ENCODE peak calls at places on chromosome 17, in nine cellular contexts. One of them, this sample, is unnamed.

GRCh38 chr17:21194688-21195087 is 19.3 kb downstream of the TMEM11 start:
- DNase-seq in ovary: peak
- DNase-seq in adrenal gland: no peak
- DNase-seq in IMR-90: peak
- DNase-seq in right lobe of liver: no peak
- DNase-seq in breast epithelium: no peak
- DNase-seq in A549: no peak
- DNase-seq in heart left ventricle: peak
- DNase-seq in transverse colon: no peak
- DNase-seq in this sample: no peak

GRCh38 chr17:77889135-77889505 is 69.4 kb upstream of the TNRC6C start:
- DNase-seq in ovary: no peak
- DNase-seq in adrenal gland: no peak
- DNase-seq in IMR-90: no peak
- DNase-seq in right lobe of liver: no peak
- DNase-seq in breast epithelium: no peak
- DNase-seq in A549: no peak
- DNase-seq in heart left ventricle: no peak
- DNase-seq in transverse colon: no peak
- DNase-seq in this sample: no peak

GRCh38 chr17:41421116-41421515 is 3.3 kb downstream of the KRT37 start:
- DNase-seq in ovary: no peak
- DNase-seq in adrenal gland: no peak
- DNase-seq in IMR-90: peak
- DNase-seq in right lobe of liver: no peak
- DNase-seq in breast epithelium: no peak
- DNase-seq in A549: no peak
- DNase-seq in heart left ventricle: no peak
- DNase-seq in transverse colon: no peak
- DNase-seq in this sample: no peak

GRCh38 chr17:10610821-10611323 is 46.2 kb downstream of the MYH3 start:
- DNase-seq in ovary: no peak
- DNase-seq in adrenal gland: no peak
- DNase-seq in IMR-90: no peak
- DNase-seq in right lobe of liver: no peak
- DNase-seq in breast epithelium: no peak
- DNase-seq in A549: no peak
- DNase-seq in heart left ventricle: no peak
- DNase-seq in transverse colon: no peak
- DNase-seq in this sample: no peak

GRCh38 chr17:44065668-44066203 is 735 bp downstream of the LSM12 start:
- DNase-seq in ovary: no peak
- DNase-seq in adrenal gland: no peak
- DNase-seq in IMR-90: no peak
- DNase-seq in right lobe of liver: no peak
- DNase-seq in breast epithelium: no peak
- DNase-seq in A549: no peak
- DNase-seq in heart left ventricle: no peak
- DNase-seq in transverse colon: no peak
- DNase-seq in this sample: no peak

GRCh38 chr17:29237476-29238132 is 9.1 kb upstream of the CRYBA1 start:
- DNase-seq in ovary: no peak
- DNase-seq in adrenal gland: peak
- DNase-seq in IMR-90: peak
- DNase-seq in right lobe of liver: no peak
- DNase-seq in breast epithelium: no peak
- DNase-seq in A549: no peak
- DNase-seq in heart left ventricle: no peak
- DNase-seq in transverse colon: no peak
- DNase-seq in this sample: no peak

GRCh38 chr17:65594585-65594940 is 33.1 kb upstream of the AXIN2 start:
- DNase-seq in ovary: peak
- DNase-seq in adrenal gland: no peak
- DNase-seq in IMR-90: peak
- DNase-seq in right lobe of liver: no peak
- DNase-seq in breast epithelium: no peak
- DNase-seq in A549: no peak
- DNase-seq in heart left ventricle: no peak
- DNase-seq in transverse colon: no peak
- DNase-seq in this sample: no peak

GRCh38 chr17:77901476-77901875 is 57.0 kb upstream of the TNRC6C start:
- DNase-seq in ovary: no peak
- DNase-seq in adrenal gland: no peak
- DNase-seq in IMR-90: no peak
- DNase-seq in right lobe of liver: no peak
- DNase-seq in breast epithelium: no peak
- DNase-seq in A549: no peak
- DNase-seq in heart left ventricle: no peak
- DNase-seq in transverse colon: no peak
- DNase-seq in this sample: no peak

GRCh38 chr17:79332011-79332410 is 257.4 kb downstream of the ENGASE start:
- DNase-seq in ovary: no peak
- DNase-seq in adrenal gland: no peak
- DNase-seq in IMR-90: no peak
- DNase-seq in right lobe of liver: no peak
- DNase-seq in breast epithelium: no peak
- DNase-seq in A549: no peak
- DNase-seq in heart left ventricle: no peak
- DNase-seq in transverse colon: no peak
- DNase-seq in this sample: no peak

GRCh38 chr17:58316260-58316960 is 12.2 kb downstream of the TSPOAP1 start:
- DNase-seq in ovary: no peak
- DNase-seq in adrenal gland: no peak
- DNase-seq in IMR-90: no peak
- DNase-seq in right lobe of liver: no peak
- DNase-seq in breast epithelium: peak
- DNase-seq in A549: no peak
- DNase-seq in heart left ventricle: peak
- DNase-seq in transverse colon: no peak
- DNase-seq in this sample: no peak

GRCh38 chr17:62109378-62109902 is 44.4 kb upstream of the MED13 start:
- DNase-seq in ovary: no peak
- DNase-seq in adrenal gland: peak
- DNase-seq in IMR-90: peak
- DNase-seq in right lobe of liver: peak
- DNase-seq in breast epithelium: no peak
- DNase-seq in A549: peak
- DNase-seq in heart left ventricle: no peak
- DNase-seq in transverse colon: peak
- DNase-seq in this sample: peak

GRCh38 chr17:77492446-77493237 is 351.9 kb downstream of the SEC14L1 start:
- DNase-seq in ovary: no peak
- DNase-seq in adrenal gland: peak
- DNase-seq in IMR-90: no peak
- DNase-seq in right lobe of liver: no peak
- DNase-seq in breast epithelium: no peak
- DNase-seq in A549: no peak
- DNase-seq in heart left ventricle: no peak
- DNase-seq in transverse colon: peak
- DNase-seq in this sample: peak

GRCh38 chr17:37220609-37220953 is 155.2 kb upstream of the C17orf78 start:
- DNase-seq in ovary: no peak
- DNase-seq in adrenal gland: no peak
- DNase-seq in IMR-90: peak
- DNase-seq in right lobe of liver: no peak
- DNase-seq in breast epithelium: no peak
- DNase-seq in A549: no peak
- DNase-seq in heart left ventricle: no peak
- DNase-seq in transverse colon: peak
- DNase-seq in this sample: no peak

DNA sequence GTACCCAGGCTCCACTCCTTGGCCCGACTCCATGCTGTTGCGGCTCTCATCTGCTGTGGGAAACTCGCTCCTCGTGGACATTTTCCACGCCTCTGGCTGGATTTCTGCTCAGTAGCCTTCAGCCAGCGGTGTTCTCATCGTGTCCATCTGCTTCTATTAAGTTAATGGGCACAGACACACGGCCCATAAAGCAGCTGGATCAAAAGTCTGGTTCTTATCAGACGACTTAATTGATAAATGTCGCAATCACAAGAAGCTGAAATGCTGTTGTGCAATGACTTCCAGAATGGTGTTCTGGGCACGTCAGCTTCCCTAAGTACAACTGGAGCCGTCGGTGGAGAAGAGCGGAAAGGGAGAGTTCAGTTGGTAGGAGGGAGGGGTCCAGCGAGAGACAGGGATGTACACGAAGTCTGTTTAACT is 211.7 kb upstream of the CHMP6 start:
- DNase-seq in ovary: no peak
- DNase-seq in adrenal gland: peak
- DNase-seq in IMR-90: peak
- DNase-seq in right lobe of liver: no peak
- DNase-seq in breast epithelium: peak
- DNase-seq in A549: no peak
- DNase-seq in heart left ventricle: no peak
- DNase-seq in transverse colon: no peak
- DNase-seq in this sample: peak
- H3K4me3 ChIP-seq in ovary: no peak
- H3K4me3 ChIP-seq in adrenal gland: no peak
- H3K4me3 ChIP-seq in IMR-90: no peak
- H3K4me3 ChIP-seq in right lobe of liver: no peak
- H3K4me3 ChIP-seq in breast epithelium: no peak
- H3K4me3 ChIP-seq in A549: no peak
- H3K4me3 ChIP-seq in heart left ventricle: no peak
- H3K4me3 ChIP-seq in transverse colon: no peak
- H3K4me3 ChIP-seq in this sample: no peak

DNA sequence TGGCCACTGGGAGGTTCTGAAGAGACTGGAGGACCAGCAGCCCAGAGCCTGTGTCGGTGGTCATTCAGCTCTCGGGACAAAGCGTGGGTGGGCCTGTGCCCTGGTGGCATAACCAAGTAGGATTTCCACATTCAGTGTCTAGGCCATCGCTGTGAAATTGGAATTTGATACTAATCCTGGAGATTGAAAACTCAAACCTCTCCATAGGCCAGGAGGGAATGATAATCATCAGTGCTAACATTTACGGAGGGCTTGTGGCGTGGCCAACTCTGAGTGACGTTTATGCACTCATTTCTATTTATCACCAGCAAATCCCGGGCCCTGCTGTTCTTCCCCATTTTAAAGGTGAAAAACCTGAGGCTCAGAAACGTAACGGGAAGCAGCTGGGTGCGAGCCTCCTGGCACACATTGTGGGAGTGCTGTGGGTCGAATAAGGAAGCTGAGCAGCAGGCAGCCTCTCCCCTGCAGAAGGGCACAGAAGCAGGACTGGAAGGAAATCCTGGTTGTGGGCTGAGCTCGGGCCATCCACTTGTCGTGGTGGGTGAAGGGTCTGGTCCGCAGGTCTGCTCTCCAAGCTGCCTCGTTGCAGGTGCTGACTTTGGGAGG is 33.1 kb downstream of the RAI1 start:
- DNase-seq in ovary: no peak
- DNase-seq in adrenal gland: no peak
- DNase-seq in IMR-90: no peak
- DNase-seq in right lobe of liver: no peak
- DNase-seq in breast epithelium: no peak
- DNase-seq in A549: no peak
- DNase-seq in heart left ventricle: no peak
- DNase-seq in transverse colon: no peak
- DNase-seq in this sample: no peak
- TF ChIP-seq POLR2A in ovary: no peak
- TF ChIP-seq POLR2A in adrenal gland: no peak
- TF ChIP-seq POLR2A in IMR-90: no peak
- TF ChIP-seq POLR2A in right lobe of liver: no peak
- TF ChIP-seq POLR2A in breast epithelium: no peak
- TF ChIP-seq POLR2A in A549: no peak
- TF ChIP-seq POLR2A in heart left ventricle: no peak
- TF ChIP-seq POLR2A in transverse colon: no peak
- TF ChIP-seq POLR2A in this sample: no peak

GRCh38 chr17:63475491-63476412 is 1.1 kb upstream of the ACE start:
- DNase-seq in ovary: no peak
- DNase-seq in adrenal gland: no peak
- DNase-seq in IMR-90: peak
- DNase-seq in right lobe of liver: no peak
- DNase-seq in breast epithelium: no peak
- DNase-seq in A549: no peak
- DNase-seq in heart left ventricle: no peak
- DNase-seq in transverse colon: no peak
- DNase-seq in this sample: no peak
- H3K4me3 ChIP-seq in ovary: no peak
- H3K4me3 ChIP-seq in adrenal gland: no peak
- H3K4me3 ChIP-seq in IMR-90: no peak
- H3K4me3 ChIP-seq in right lobe of liver: no peak
- H3K4me3 ChIP-seq in breast epithelium: no peak
- H3K4me3 ChIP-seq in A549: no peak
- H3K4me3 ChIP-seq in heart left ventricle: peak
- H3K4me3 ChIP-seq in transverse colon: peak
- H3K4me3 ChIP-seq in this sample: no peak

GRCh38 chr17:8041980-8042379 is 3.1 kb downstream of the ALOX15B start:
- DNase-seq in ovary: no peak
- DNase-seq in adrenal gland: peak
- DNase-seq in IMR-90: no peak
- DNase-seq in right lobe of liver: no peak
- DNase-seq in breast epithelium: no peak
- DNase-seq in A549: no peak
- DNase-seq in heart left ventricle: no peak
- DNase-seq in transverse colon: no peak
- DNase-seq in this sample: peak

GRCh38 chr17:8044819-8045810 is 6.3 kb downstream of the ALOX15B start:
- DNase-seq in ovary: no peak
- DNase-seq in adrenal gland: peak
- DNase-seq in IMR-90: no peak
- DNase-seq in right lobe of liver: no peak
- DNase-seq in breast epithelium: no peak
- DNase-seq in A549: no peak
- DNase-seq in heart left ventricle: no peak
- DNase-seq in transverse colon: no peak
- DNase-seq in this sample: no peak

GRCh38 chr17:8038954-8039610 is at the start of gene ALOX15B:
- DNase-seq in ovary: no peak
- DNase-seq in adrenal gland: peak
- DNase-seq in IMR-90: no peak
- DNase-seq in right lobe of liver: no peak
- DNase-seq in breast epithelium: peak
- DNase-seq in A549: no peak
- DNase-seq in heart left ventricle: no peak
- DNase-seq in transverse colon: peak
- DNase-seq in this sample: no peak

GRCh38 chr17:8039611-8040168 is 831 bp downstream of the ALOX15B start:
- DNase-seq in ovary: no peak
- DNase-seq in adrenal gland: peak
- DNase-seq in IMR-90: no peak
- DNase-seq in right lobe of liver: no peak
- DNase-seq in breast epithelium: no peak
- DNase-seq in A549: no peak
- DNase-seq in heart left ventricle: no peak
- DNase-seq in transverse colon: no peak
- DNase-seq in this sample: peak

DNA sequence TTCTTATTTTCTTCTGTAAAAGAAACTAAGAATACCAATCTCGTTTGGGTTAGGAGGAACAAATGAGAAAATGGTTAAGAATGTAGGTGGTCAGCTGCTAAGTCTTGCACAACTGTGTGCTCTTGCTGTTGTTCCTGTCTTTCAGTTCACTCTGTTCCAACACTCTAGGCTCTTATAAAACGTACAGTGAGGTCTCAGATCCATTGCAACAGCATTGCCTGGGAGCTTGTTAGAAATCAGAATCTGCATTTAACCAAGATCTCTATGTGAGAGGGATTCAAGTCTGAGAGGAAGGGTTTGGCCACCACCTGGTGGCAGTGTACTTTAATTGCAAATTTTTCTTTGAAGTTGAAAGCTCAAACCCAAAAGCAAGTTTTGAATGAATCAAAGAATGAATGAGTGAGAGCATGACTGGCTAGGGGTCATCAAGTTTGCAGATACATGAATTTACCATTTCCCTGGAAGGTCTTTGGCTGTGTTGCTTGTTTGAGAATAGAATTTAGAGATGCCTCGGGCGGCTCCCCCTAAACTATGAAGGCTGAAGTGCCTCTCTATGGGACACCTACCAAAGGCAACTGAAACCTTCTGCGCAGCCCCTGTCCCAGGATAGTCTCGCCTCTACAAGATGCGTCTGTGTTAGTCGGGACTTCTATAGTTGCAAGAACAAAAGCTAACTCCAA is 2.5 kb downstream of the ALOX15B start:
- DNase-seq in ovary: no peak
- DNase-seq in adrenal gland: peak
- DNase-seq in IMR-90: peak
- DNase-seq in right lobe of liver: no peak
- DNase-seq in breast epithelium: no peak
- DNase-seq in A549: peak
- DNase-seq in heart left ventricle: no peak
- DNase-seq in transverse colon: peak
- DNase-seq in this sample: peak
- TF ChIP-seq POLR2A in ovary: no peak
- TF ChIP-seq POLR2A in adrenal gland: no peak
- TF ChIP-seq POLR2A in IMR-90: no peak
- TF ChIP-seq POLR2A in right lobe of liver: no peak
- TF ChIP-seq POLR2A in breast epithelium: no peak
- TF ChIP-seq POLR2A in A549: no peak
- TF ChIP-seq POLR2A in heart left ventricle: no peak
- TF ChIP-seq POLR2A in transverse colon: no peak
- TF ChIP-seq POLR2A in this sample: no peak

This sample was measured in lower leg skin.